ENCODE peak calls at places on chromosomes 5 and 9, in five cellular contexts. O is transverse colon, G is stomach, V is prostate gland, X is sigmoid colon. R is an unnamed sample.

GRCh38 chr5:63141582-63141981 is 563.0 kb downstream of the LRRC70 start:
- DNase-seq in X (no peak), O (no peak), V (no peak), G (no peak), R (no peak)

GRCh38 chr9:88310310-88310980 is 77.8 kb upstream of the SPIN1 start:
- DNase-seq in V (no peak), G (no peak), X (peak), O (peak), R (no peak)

GRCh38 chr9:114799441-114799840 is 6.4 kb downstream of the TNFSF15 start:
- DNase-seq in V (no peak), G (no peak), X (no peak), O (no peak), R (no peak)

GRCh38 chr9:88587182-88587581 is 52.2 kb downstream of the NXNL2 start:
- DNase-seq in G (peak), X (no peak), O (peak), V (no peak), R (no peak)

GRCh38 chr5:1643651-1644392 is 120.1 kb upstream of the LPCAT1 start:
- DNase-seq in X (no peak), O (no peak), G (no peak), V (no peak), R (peak)

GRCh38 chr5:31854181-31854624 is 215.3 kb downstream of the PDZD2 start:
- DNase-seq in V (peak), G (no peak), X (peak), O (no peak), R (no peak)

GRCh38 chr5:137415231-137415681 is 83.9 kb downstream of the SPOCK1 start:
- DNase-seq in V (no peak), G (no peak), X (no peak), O (no peak), R (no peak)

GRCh38 chr5:8376478-8376877 is 507.5 kb downstream of the MTRR start:
- DNase-seq in V (no peak), X (no peak), O (no peak), G (no peak), R (no peak)

GRCh38 chr9:112553256-112553826 is 66.7 kb downstream of the KIAA1958 start:
- DNase-seq in G (peak), X (no peak), O (no peak), V (no peak), R (no peak)

GRCh38 chr9:11338130-11338529 is 725.3 kb upstream of the PTPRD start:
- DNase-seq in X (no peak), G (no peak), V (no peak), O (no peak), R (no peak)

GRCh38 chr9:35718726-35719511 is 13.1 kb downstream of the TLN1 start:
- DNase-seq in V (no peak), G (no peak), O (no peak), X (peak), R (peak)

GRCh38 chr5:162209005-162209605 is 141.5 kb downstream of the GABRG2 start:
- DNase-seq in V (peak), G (peak), X (no peak), O (peak), R (no peak)

GRCh38 chr5:83035373-83036170 is 41.6 kb downstream of the TMEM167A start:
- DNase-seq in G (no peak), X (peak), O (no peak), V (no peak), R (no peak)

GRCh38 chr5:135891804-135892203 is 3.8 kb downstream of the IL9 start:
- DNase-seq in X (no peak), G (no peak), V (no peak), O (no peak), R (no peak)

GRCh38 chr5:6715271-6715670 is 2.0 kb downstream of the TENT4A start:
- DNase-seq in G (no peak), V (no peak), O (no peak), X (no peak), R (no peak)
- H3K27ac ChIP-seq in G (peak), V (no peak), O (peak), X (peak), R (no peak)

DNA sequence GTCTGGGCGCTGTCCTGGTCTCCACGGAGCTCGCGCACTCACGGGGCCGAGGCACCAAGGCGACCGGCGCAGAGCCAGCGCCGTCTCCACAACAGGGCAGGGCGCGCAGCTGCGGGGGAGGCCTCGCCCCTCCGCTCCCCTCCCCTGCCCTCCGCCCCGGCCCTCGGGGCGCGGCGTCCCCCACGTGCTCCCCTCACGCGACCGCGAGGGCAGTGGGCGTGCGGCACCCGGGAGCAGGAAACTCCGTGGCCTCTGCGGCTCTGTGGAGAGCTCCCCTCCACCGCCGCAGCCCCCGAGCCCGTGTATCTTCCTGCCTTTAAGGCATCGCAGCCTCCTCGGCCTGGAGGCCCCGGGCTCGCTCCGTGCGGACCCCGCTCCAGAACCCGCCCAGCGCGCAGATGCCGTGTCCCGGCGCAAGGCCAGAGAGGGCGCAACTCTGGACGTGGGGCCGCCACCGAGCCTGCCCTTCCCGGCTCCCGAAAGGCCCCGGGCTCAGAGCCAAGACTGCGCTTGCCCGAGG is 706 bp upstream of the TUBB4B start:
- DNase-seq in V (peak), O (peak), G (peak), X (peak), R (no peak)
- TF ChIP-seq POLR2AphosphoS5 in V (peak), O (peak), G (peak), X (peak), R (no peak)

GRCh38 chr5:154937718-154938466 is at the start of gene GEMIN5:
- DNase-seq in G (peak), X (peak), V (peak), O (peak), R (peak)
- TF ChIP-seq POLR2A in G (no peak), X (peak), V (peak), O (peak), R (peak)

DNA sequence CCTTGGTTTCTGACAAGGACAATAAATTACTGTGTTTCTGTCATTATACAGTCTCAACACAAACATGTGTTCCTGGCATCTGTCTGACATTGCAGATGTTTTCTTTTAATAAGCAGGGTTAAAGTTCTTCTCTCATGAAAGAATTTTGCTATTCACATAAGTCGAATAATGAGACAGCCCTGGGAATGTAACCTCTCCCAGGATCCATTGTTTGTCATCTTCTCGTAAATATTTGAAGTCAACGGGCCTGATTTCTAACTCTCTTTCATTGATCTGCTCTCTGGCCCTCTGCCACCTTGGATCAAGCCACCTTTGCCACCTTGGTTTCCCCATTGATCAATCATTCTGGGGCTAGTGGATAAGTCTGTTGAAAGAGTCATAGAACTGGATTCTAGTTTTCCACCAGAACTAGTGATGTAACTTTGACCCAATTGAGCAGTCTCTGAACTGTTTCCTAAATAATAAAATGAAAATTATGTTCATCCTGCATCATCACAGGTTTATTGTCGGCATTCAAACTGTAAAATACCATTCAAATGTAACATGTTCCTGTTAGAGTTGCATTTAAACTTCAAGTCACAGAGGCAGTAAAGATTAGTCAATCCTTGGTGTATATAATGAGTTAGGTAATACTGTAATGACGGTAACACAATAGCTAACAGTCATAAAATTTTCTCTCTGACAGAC is 12.8 kb upstream of the CAST start:
- DNase-seq in G (no peak), V (no peak), O (no peak), X (no peak), R (no peak)
- H3K27ac ChIP-seq in G (no peak), V (no peak), O (peak), X (no peak), R (no peak)